ENCODE peak calls at places on chromosome 22, in nine cellular contexts. A is cardiac muscle cell, K is K562, X is left ventricle myocardium inferior, F is esophagus squamous epithelium, R is esophagus muscularis mucosa, G is mesendoderm, I is stomach, B is PC-3. Y is an unnamed sample.

GRCh38 chr22:32880906-32881596 is 79.5 kb downstream of the TIMP3 start:
- DNase-seq in A (peak), X (peak), I (peak), F (no peak), B (no peak), G (peak), R (peak), K (peak), Y (peak)

GRCh38 chr22:17098379-17098819 is 13.6 kb downstream of the IL17RA start:
- DNase-seq in A (peak), F (no peak), K (peak), B (no peak), I (no peak), G (no peak), R (no peak), X (no peak), Y (no peak)

GRCh38 chr22:27775698-27776409 is 25.7 kb downstream of the MN1 start:
- DNase-seq in G (no peak), B (no peak), I (no peak), F (no peak), X (no peak), R (no peak), K (no peak), A (no peak), Y (no peak)

GRCh38 chr22:22752556-22753477 is 108.4 kb downstream of the GGTLC2 start:
- DNase-seq in F (no peak), K (no peak), G (no peak), R (no peak), I (no peak), A (peak), B (peak), X (no peak), Y (no peak)

GRCh38 chr22:29244785-29245625 is 22.8 kb downstream of the RHBDD3 start:
- DNase-seq in K (no peak), B (no peak), X (no peak), A (no peak), I (no peak), F (no peak), R (no peak), G (no peak), Y (no peak)

GRCh38 chr22:30890689-30891442 is 77.7 kb downstream of the MORC2 start:
- DNase-seq in I (peak), X (peak), A (peak), G (peak), B (peak), F (no peak), R (no peak), K (peak), Y (peak)

GRCh38 chr22:39651783-39652058 is 81.2 kb downstream of the CACNA1I start:
- DNase-seq in X (no peak), K (no peak), B (no peak), I (no peak), G (no peak), A (peak), R (no peak), F (no peak), Y (no peak)

GRCh38 chr22:31150615-31151014 is 9.4 kb upstream of the RNF185 start:
- DNase-seq in R (no peak), K (no peak), A (no peak), X (no peak), F (no peak), G (no peak), B (peak), I (no peak), Y (no peak)

GRCh38 chr22:17890245-17890671 is 116.0 kb upstream of the BID start:
- DNase-seq in G (no peak), I (no peak), A (no peak), R (no peak), X (no peak), F (no peak), K (no peak), B (peak), Y (peak)

GRCh38 chr22:21045585-21046294 is at the start of gene LRRC74B:
- DNase-seq in X (peak), A (peak), R (peak), K (peak), B (peak), I (peak), G (peak), F (peak), Y (peak)

GRCh38 chr22:22855617-22856308 is 31.9 kb upstream of the IGLL5 start:
- DNase-seq in F (no peak), R (peak), X (no peak), K (peak), B (peak), G (peak), I (no peak), A (peak), Y (peak)

GRCh38 chr22:50641696-50642607 is 14.0 kb upstream of the ARSA start:
- DNase-seq in B (no peak), X (no peak), K (no peak), A (peak), I (no peak), G (peak), F (no peak), R (no peak), Y (no peak)

GRCh38 chr22:48106715-48107259 is 1344.3 kb downstream of the TBC1D22A start:
- DNase-seq in K (no peak), B (no peak), R (peak), G (no peak), I (no peak), X (no peak), F (no peak), A (no peak), Y (no peak)

GRCh38 chr22:35986085-35986484 is 42.5 kb downstream of the RBFOX2 start:
- DNase-seq in G (no peak), F (no peak), A (peak), B (no peak), X (no peak), R (no peak), I (no peak), K (no peak), Y (no peak)

GRCh38 chr22:20748820-20749428 is 25.0 kb upstream of the SERPIND1 start:
- DNase-seq in A (peak), R (no peak), I (no peak), B (no peak), F (no peak), G (no peak), X (no peak), K (no peak), Y (no peak)

GRCh38 chr22:46068176-46068907 is 82.0 kb upstream of the PPARA start:
- DNase-seq in I (no peak), G (no peak), F (no peak), K (no peak), B (peak), X (no peak), R (no peak), A (no peak), Y (no peak)

GRCh38 chr22:30116362-30117117 is 36.3 kb downstream of the HORMAD2 start:
- DNase-seq in B (peak), A (peak), G (no peak), K (no peak), F (no peak), I (no peak), X (no peak), R (no peak), Y (peak)

GRCh38 chr22:29744902-29745301 is 21.9 kb downstream of the ZMAT5 start:
- DNase-seq in F (no peak), B (no peak), X (no peak), G (no peak), A (peak), K (no peak), I (peak), R (no peak), Y (no peak)

GRCh38 chr22:20155330-20156041 is 4.6 kb upstream of the CCDC188 start:
- DNase-seq in F (no peak), I (peak), G (no peak), X (peak), K (no peak), R (no peak), B (no peak), A (peak), Y (peak)

GRCh38 chr22:26751217-26751616 is 93.8 kb downstream of the MIAT start:
- DNase-seq in K (peak), R (no peak), X (no peak), G (peak), I (no peak), B (no peak), F (no peak), A (peak), Y (no peak)
- H3K4me3 ChIP-seq in K (no peak), R (no peak), X (no peak), G (no peak), I (no peak), B (no peak), F (no peak), A (no peak), Y (no peak)

GRCh38 chr22:37621352-37621860 is 12.8 kb downstream of the GGA1 start:
- DNase-seq in I (no peak), F (no peak), X (no peak), A (no peak), G (no peak), R (no peak), K (no peak), B (no peak), Y (no peak)
- H3K4me3 ChIP-seq in I (no peak), F (no peak), X (no peak), A (no peak), G (no peak), R (no peak), K (no peak), B (no peak), Y (no peak)

DNA sequence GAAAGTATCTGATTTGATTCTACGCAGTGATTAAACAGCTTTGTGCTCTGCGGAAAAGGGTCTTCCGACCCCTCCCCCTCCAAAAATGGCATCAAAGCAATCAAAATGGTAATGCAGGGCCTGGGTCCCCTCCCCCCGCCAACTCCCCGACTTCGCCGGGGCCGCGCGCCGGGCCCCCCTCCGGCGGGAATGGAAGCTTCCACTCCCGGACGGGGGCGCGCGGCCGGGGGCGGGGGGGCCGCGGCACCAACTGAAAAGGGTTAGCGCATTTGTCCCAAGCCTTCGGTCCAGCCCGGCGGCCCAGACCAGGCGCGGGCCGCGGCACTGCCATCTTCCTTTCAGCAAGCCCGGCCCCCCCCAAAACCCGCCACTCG is 2.9 kb downstream of the PHF21B start:
- DNase-seq in G (peak), A (no peak), K (no peak), I (no peak), B (no peak), F (no peak), X (peak), R (no peak), Y (no peak)
- H3K4me3 ChIP-seq in G (peak), A (peak), K (no peak), I (peak), B (no peak), F (peak), X (peak), R (peak), Y (no peak)

GRCh38 chr22:38327396-38327795 is 10.2 kb upstream of the CSNK1E start:
- DNase-seq in B (no peak), I (no peak), X (no peak), G (no peak), F (no peak), A (no peak), K (no peak), R (no peak), Y (no peak)
- H3K4me3 ChIP-seq in B (no peak), I (no peak), X (no peak), G (no peak), F (no peak), A (no peak), K (no peak), R (no peak), Y (no peak)

GRCh38 chr22:44273175-44273574 is 39.6 kb downstream of the SHISAL1 start:
- DNase-seq in R (no peak), G (no peak), F (no peak), I (no peak), B (no peak), K (no peak), A (no peak), X (no peak), Y (no peak)

GRCh38 chr22:44277404-44278135 is 35.2 kb downstream of the SHISAL1 start:
- DNase-seq in K (no peak), I (no peak), R (no peak), B (no peak), X (no peak), G (no peak), F (no peak), A (no peak), Y (no peak)

GRCh38 chr22:44276041-44276440 is 36.7 kb downstream of the SHISAL1 start:
- DNase-seq in A (no peak), K (no peak), F (no peak), R (no peak), B (no peak), X (no peak), G (no peak), I (no peak), Y (no peak)

GRCh38 chr22:44276706-44277403 is 35.9 kb downstream of the SHISAL1 start:
- DNase-seq in K (no peak), A (no peak), R (no peak), B (no peak), G (no peak), X (no peak), F (no peak), I (no peak), Y (no peak)

GRCh38 chr22:44274918-44275665 is 37.7 kb downstream of the SHISAL1 start:
- DNase-seq in I (no peak), R (no peak), X (no peak), G (no peak), F (no peak), B (no peak), A (no peak), K (no peak), Y (peak)
- H3K4me3 ChIP-seq in I (no peak), R (no peak), X (no peak), G (no peak), F (no peak), B (no peak), A (no peak), K (no peak), Y (no peak)

DNA sequence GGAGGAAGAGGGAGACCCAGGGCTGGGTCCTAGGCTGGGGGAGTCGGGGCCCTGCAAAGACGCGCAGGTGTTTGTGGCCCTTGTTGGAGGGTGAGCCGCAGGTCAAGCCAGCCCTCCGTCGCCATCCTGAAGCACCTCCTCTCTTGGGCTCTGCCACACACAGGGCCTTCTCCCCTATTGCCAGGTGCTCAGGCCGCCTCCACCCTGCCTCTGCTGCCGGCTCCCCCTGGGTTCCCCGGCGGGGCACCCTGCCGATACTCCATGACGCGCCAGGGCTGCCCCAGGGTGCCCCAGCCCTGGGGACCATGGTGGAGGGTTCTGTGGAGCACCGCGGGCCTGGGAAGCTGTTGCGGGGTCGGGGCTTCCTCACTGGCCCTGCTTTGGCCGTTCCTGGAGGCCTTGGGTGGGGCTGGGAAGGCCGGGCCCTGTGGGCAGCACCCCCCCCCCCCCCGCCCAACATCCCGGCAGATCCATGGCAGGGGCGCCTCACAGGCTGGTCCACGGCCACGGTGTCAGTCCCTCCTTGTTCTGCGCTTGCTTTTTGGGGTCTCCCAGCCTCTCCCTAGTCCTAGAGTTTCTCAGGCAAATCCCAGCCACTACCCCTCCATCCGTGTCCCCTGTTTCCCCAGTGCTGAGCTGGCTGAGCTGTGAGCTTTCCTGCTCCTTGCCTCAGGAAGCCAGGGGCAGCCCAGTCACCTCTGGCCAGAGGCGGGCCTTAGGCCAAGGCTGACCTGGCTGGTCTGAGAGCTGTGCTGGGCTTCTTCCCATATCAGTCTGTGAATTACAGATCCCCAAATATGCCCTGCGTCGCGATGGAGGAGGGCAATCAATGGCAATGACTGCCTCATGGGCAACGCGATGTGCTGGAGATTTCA is 2.3 kb upstream of the ADORA2A start:
- DNase-seq in I (no peak), A (no peak), B (no peak), F (no peak), K (no peak), R (no peak), G (no peak), X (no peak), Y (no peak)
- H3K4me3 ChIP-seq in I (peak), A (no peak), B (no peak), F (peak), K (no peak), R (peak), G (no peak), X (peak), Y (no peak)